ENCODE peak calls at places on chromosomes 2 and 18, in eight cellular contexts. B, S, Z, L, J, C, U and Q are unnamed samples.

GRCh38 chr2:86747708-86748627 is 27.9 kb downstream of the RMND5A start:
- DNase-seq in S (no peak), U (peak; percentile 12), J (no peak), C (peak; percentile 87), B (no peak), Z (peak; percentile 32), L (peak; percentile 46), Q (peak; percentile 41)

GRCh38 chr18:49472459-49472858 is 12.0 kb upstream of the DYM start:
- DNase-seq in S (no peak), Z (no peak), B (no peak), C (no peak), U (no peak), L (no peak), J (no peak), Q (no peak)

GRCh38 chr2:208228481-208228880 is 26.4 kb downstream of the IDH1 start:
- DNase-seq in Z (no peak), L (no peak), S (no peak), U (no peak), C (no peak), B (no peak), J (no peak), Q (no peak)

GRCh38 chr2:10787176-10787968 is 25.2 kb downstream of the PDIA6 start:
- DNase-seq in U (no peak), L (no peak), C (peak; percentile 9), Z (peak; percentile 45), B (no peak), J (no peak), S (no peak), Q (no peak)

GRCh38 chr2:219452361-219453317 is 18.0 kb downstream of the SPEG start:
- DNase-seq in C (peak; percentile 96), L (peak; percentile 93), U (peak; percentile 64), B (peak; percentile 59), Z (no peak), J (peak; percentile 90), S (peak; percentile 53), Q (peak; percentile 97)

GRCh38 chr2:32248299-32248698 is 16.4 kb downstream of the NLRC4 start:
- DNase-seq in U (no peak), C (no peak), Z (no peak), S (no peak), L (no peak), J (no peak), B (no peak), Q (no peak)

GRCh38 chr2:148640767-148641166 is 3.8 kb upstream of the EPC2 start:
- DNase-seq in B (no peak), C (peak; percentile 48), Z (no peak), L (no peak), S (no peak), J (no peak), U (no peak), Q (no peak)

GRCh38 chr2:14053105-14053504 is 579.4 kb upstream of the LRATD1 start:
- DNase-seq in S (no peak), C (no peak), Z (no peak), J (no peak), B (no peak), U (no peak), L (no peak), Q (no peak)

GRCh38 chr18:78630981-78631510 is 348.6 kb upstream of the SALL3 start:
- DNase-seq in B (no peak), U (no peak), C (no peak), Z (peak; percentile 6), J (no peak), L (no peak), S (no peak), Q (no peak)

GRCh38 chr2:113979172-113980128 is 89.6 kb downstream of the ACTR3 start:
- DNase-seq in U (no peak), J (no peak), L (no peak), C (no peak), B (no peak), Z (no peak), S (no peak), Q (no peak)

GRCh38 chr2:135030826-135031225 is 16.4 kb downstream of the MAP3K19 start:
- DNase-seq in L (no peak), J (no peak), B (no peak), S (no peak), U (no peak), Z (no peak), C (peak; percentile 79), Q (peak; percentile 24)

GRCh38 chr2:227407601-227408089 is 19.9 kb upstream of the SCYGR1 start:
- DNase-seq in L (peak; percentile 75), J (peak; percentile 75), B (peak; percentile 86), U (peak; percentile 24), C (no peak), S (no peak), Z (peak; percentile 71), Q (peak; percentile 68)

GRCh38 chr2:120876526-120877280 is 141.0 kb downstream of the GLI2 start:
- DNase-seq in B (no peak), J (peak; percentile 44), C (no peak), S (no peak), Z (peak; percentile 75), U (no peak), L (no peak), Q (no peak)

GRCh38 chr2:9895669-9896068 is 52.4 kb downstream of the TAF1B start:
- DNase-seq in L (peak; percentile 84), J (no peak), S (peak; percentile 74), B (no peak), C (no peak), Z (no peak), U (no peak), Q (peak; percentile 71)

GRCh38 chr2:46915281-46915810 is at the start of gene MCFD2:
- DNase-seq in C (peak; percentile 49), S (peak; percentile 12), L (no peak), B (peak; percentile 73), U (peak; percentile 53), Z (peak; percentile 66), J (no peak), Q (no peak)

GRCh38 chr2:239529313-239530015 is 128.6 kb upstream of the HDAC4 start:
- DNase-seq in C (no peak), U (no peak), Z (no peak), L (no peak), B (no peak), J (no peak), S (no peak), Q (no peak)

GRCh38 chr2:141439524-141439923 is 691.3 kb downstream of the LRP1B start:
- DNase-seq in C (no peak), J (no peak), Z (no peak), B (no peak), U (no peak), L (no peak), S (no peak), Q (no peak)

GRCh38 chr2:152054593-152054992 is 44.3 kb downstream of the CACNB4 start:
- DNase-seq in S (no peak), B (no peak), U (no peak), C (peak; percentile 75), Z (no peak), L (peak; percentile 40), J (no peak), Q (peak; percentile 36)

GRCh38 chr2:39504790-39505335 is 67.8 kb upstream of the MAP4K3 start:
- DNase-seq in B (no peak), L (peak; percentile 42), S (no peak), C (peak; percentile 93), J (no peak), U (no peak), Z (no peak), Q (peak; percentile 32)

DNA sequence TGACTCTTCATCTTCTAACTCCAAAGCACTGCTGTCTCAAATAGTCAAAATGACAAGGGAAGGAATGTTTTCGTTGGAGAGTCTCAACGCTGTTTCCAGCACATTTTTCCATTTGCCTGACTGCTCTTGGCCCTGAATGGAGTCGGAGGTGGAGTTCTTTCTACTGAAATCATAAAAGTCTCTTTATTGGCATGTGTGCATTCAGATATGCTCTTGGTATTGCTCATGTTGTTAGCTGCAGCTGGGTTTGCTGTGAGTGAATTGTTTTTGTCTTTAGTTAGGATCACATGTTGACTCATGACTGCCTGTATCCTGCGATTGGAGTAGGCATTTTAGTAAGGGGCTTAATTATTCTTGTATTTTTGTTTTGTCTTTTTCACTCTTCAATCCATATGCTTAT is 16.8 kb downstream of the TMEM17 start:
- DNase-seq in Z (no peak), C (peak; percentile 47), U (no peak), S (no peak), J (no peak), L (no peak), B (no peak), Q (no peak)
- H3K27ac ChIP-seq in Z (no peak overlapping the region), C (no peak overlapping the region), U (no peak overlapping the region), S (no peak overlapping the region), J (no peak overlapping the region), L (no peak overlapping the region), B (no peak overlapping the region), Q (no peak overlapping the region)

DNA sequence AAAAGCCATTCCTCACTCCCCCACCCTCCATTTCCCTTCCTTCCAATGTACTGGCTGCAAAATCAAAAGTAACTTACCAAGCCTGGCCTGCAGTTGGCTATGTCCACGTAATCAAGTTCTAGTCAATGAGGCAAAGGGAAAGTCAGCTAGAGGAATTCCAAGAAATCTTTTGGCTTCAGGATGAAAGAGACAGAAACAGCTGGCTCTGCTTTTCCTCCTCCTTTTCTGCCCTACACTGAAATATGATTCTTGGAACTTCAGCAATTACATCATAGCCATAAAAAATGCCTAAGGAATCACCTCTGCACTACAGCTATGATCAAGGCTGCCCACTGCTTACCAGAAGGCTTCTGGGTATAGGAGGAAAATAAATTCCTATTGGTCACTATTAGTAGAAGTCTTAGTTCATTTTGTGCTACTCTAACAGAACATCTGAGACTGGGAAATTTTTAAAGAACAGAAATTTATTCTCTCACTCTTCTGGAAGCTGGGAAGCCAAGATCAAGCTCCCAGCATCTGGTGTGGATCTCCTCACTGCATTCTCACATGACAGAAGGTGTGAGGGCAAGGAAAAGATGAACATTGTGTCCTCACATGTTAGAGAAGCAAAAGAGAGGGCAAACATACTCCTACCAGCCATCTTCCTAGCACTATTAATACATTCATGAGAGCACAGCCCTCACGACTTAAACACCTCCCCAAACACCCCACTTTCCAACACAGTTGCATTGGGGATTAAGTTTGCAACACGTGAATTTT is 219.9 kb downstream of the TMX3 start:
- DNase-seq in S (no peak), B (no peak), U (peak; percentile 5), L (peak; percentile 22), Z (no peak), C (peak; percentile 95), J (no peak), Q (peak; percentile 1)
- TF ChIP-seq CTCF in S (no peak), B (no peak), U (no peak), L (no peak), Z (no peak), C (no peak), J (no peak), Q (no peak)

GRCh38 chr2:102037681-102038080 is 45.9 kb downstream of the IL1R2 start:
- DNase-seq in S (no peak), J (no peak), Z (no peak), U (no peak), L (no peak), C (peak; percentile 88), B (no peak), Q (no peak)
- H3K27ac ChIP-seq in S (peak overlapping the region; percentile 26), J (peak overlapping the region; percentile 65), Z (peak overlapping the region; percentile 52), U (peak overlapping the region; percentile 70), L (no peak overlapping the region), C (no peak overlapping the region), B (peak overlapping the region; percentile 68), Q (no peak overlapping the region)

DNA sequence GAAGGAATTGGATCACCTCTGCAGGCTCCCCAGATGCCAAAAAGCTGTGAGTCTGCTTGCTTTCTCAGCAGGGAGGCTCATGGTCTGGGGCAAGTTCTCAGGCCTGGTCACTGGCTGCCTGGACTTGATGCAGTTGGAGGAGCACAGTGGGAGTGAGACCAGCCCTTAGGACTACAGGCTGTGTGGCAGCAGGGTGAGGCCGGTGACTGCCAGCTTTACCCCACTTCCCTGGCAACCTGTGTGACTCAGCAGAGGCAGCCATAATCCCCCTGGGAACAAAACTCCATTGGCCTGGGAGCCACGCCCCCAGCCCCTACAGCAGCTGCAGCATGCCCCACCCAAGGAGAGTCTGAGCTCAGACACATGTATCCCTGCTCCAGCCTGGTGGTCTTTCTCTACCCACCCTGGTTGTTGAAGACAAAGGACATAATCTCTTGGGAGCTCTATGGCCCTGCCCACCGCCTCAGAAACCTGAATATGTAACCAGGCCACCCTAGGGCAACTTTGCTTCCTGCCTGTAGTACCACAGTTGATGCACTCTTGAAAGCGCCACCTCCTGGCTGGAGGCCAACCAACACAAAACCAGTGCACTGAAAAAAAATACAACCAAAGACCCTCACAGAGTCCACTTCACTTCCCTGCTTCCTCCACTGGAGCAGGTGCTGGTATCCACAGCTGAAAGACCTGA is 106.8 kb upstream of the SPATS2L start:
- DNase-seq in J (no peak), B (no peak), Z (no peak), C (no peak), L (no peak), U (no peak), S (no peak), Q (no peak)
- TF ChIP-seq CTCF in J (no peak), B (no peak), Z (no peak), C (no peak), L (no peak), U (no peak), S (no peak), Q (no peak)